ENCODE peak calls at places on chromosomes 3 and 15, in ten cellular contexts. Y is effector memory CD8-positive, alpha-beta T cell; T is activated T-cell treated with anti-CD3 and anti-CD28 coated beads for 4 hours; D is activated T-helper 9 cell treated with anti-CD3 and anti-CD28 coated beads, Interleukin-2, amount 50 U/mL, for 16 hours; J is thoracic aorta; R is anterior cingulate cortex; O is A172; H is MG63; Z is PC-9; M is NCI-H1092. X is an unnamed sample.

GRCh38 chr3:64084640-64085039 is 61.3 kb upstream of the PSMD6 start:
- DNase-seq in Z (peak), R (no peak), O (peak), M (no peak), D (no peak), T (no peak), H (peak), J (no peak), Y (no peak), X (no peak)

GRCh38 chr3:4271834-4272233 is 31.3 kb upstream of the SETMAR start:
- DNase-seq in H (no peak), D (no peak), M (no peak), O (peak), J (no peak), Y (no peak), Z (no peak), T (no peak), R (no peak), X (peak)

GRCh38 chr15:30990036-30990435 is 1.4 kb downstream of the MTMR10 start:
- DNase-seq in H (no peak), J (no peak), Z (no peak), R (no peak), T (no peak), M (no peak), D (no peak), O (no peak), Y (no peak), X (no peak)

GRCh38 chr3:126668450-126669401 is 13.8 kb upstream of the TXNRD3 start:
- DNase-seq in H (no peak), O (no peak), J (no peak), Z (no peak), R (no peak), M (no peak), Y (no peak), T (no peak), D (no peak), X (no peak)

GRCh38 chr3:120064641-120065040 is 29.6 kb downstream of the GSK3B start:
- DNase-seq in Y (no peak), M (no peak), T (no peak), Z (no peak), D (no peak), J (no peak), R (no peak), O (no peak), H (no peak), X (no peak)

GRCh38 chr15:35014265-35014664 is 26.2 kb upstream of the ZNF770 start:
- DNase-seq in D (no peak), M (no peak), O (no peak), Z (no peak), J (no peak), H (no peak), T (no peak), R (no peak), Y (no peak), X (no peak)

GRCh38 chr15:96720251-96720650 is 389.8 kb downstream of the NR2F2 start:
- DNase-seq in J (no peak), M (no peak), D (no peak), R (no peak), O (no peak), Z (no peak), T (no peak), H (no peak), Y (no peak), X (no peak)

GRCh38 chr3:138439646-138440045 is 5.2 kb downstream of the ESYT3 start:
- DNase-seq in H (no peak), M (no peak), D (no peak), O (no peak), Y (no peak), T (no peak), R (no peak), Z (no peak), J (no peak), X (no peak)

GRCh38 chr3:60250210-60250609 is 1001.0 kb downstream of the FHIT start:
- DNase-seq in T (no peak), M (no peak), D (no peak), Z (no peak), R (no peak), O (no peak), J (no peak), H (no peak), Y (no peak), X (no peak)

GRCh38 chr3:183252108-183252782 is 808 bp upstream of the B3GNT5 start:
- DNase-seq in O (no peak), D (no peak), M (no peak), Z (no peak), T (no peak), R (no peak), Y (no peak), H (no peak), J (no peak), X (no peak)

GRCh38 chr3:138833908-138834358 is 795 bp downstream of the PIK3CB start:
- DNase-seq in R (no peak), O (no peak), H (peak), Y (peak), T (peak), D (no peak), M (no peak), Z (no peak), J (no peak), X (peak)

GRCh38 chr3:31755911-31756658 is 223.4 kb downstream of the STT3B start:
- DNase-seq in J (no peak), O (no peak), D (no peak), M (no peak), Z (no peak), H (no peak), T (no peak), R (no peak), Y (no peak), X (no peak)

GRCh38 chr3:138511990-138512389 is 77.6 kb downstream of the ESYT3 start:
- DNase-seq in H (no peak), J (no peak), Z (no peak), M (no peak), Y (no peak), O (no peak), R (no peak), D (no peak), T (no peak), X (no peak)

GRCh38 chr3:17894434-17895060 is 152.1 kb upstream of the TBC1D5 start:
- DNase-seq in Z (peak), H (peak), J (no peak), D (no peak), R (no peak), M (no peak), T (no peak), Y (no peak), O (peak), X (no peak)

GRCh38 chr15:40345225-40345866 is 4.6 kb upstream of the CCDC9B start:
- DNase-seq in T (no peak), Y (no peak), R (no peak), M (no peak), H (no peak), O (no peak), D (no peak), Z (no peak), J (no peak), X (no peak)

GRCh38 chr3:58531555-58531954 is 5.4 kb downstream of the ACOX2 start:
- DNase-seq in R (no peak), J (no peak), H (no peak), M (no peak), T (no peak), Z (no peak), O (no peak), Y (no peak), D (no peak), X (no peak)

GRCh38 chr15:65580287-65580686 is 30.6 kb downstream of the INTS14 start:
- DNase-seq in Z (no peak), J (no peak), T (no peak), D (no peak), M (no peak), O (peak), H (peak), R (no peak), Y (no peak), X (no peak)

GRCh38 chr3:12750223-12750622 is 8.8 kb downstream of the TMEM40 start:
- DNase-seq in D (no peak), Z (peak), Y (no peak), O (peak), J (no peak), R (no peak), H (peak), M (no peak), T (no peak), X (peak)

GRCh38 chr3:50241163-50241562 is 5.2 kb downstream of the GNAI2 start:
- DNase-seq in M (no peak), Y (no peak), T (no peak), J (no peak), H (no peak), Z (no peak), O (no peak), R (no peak), D (no peak), X (no peak)

GRCh38 chr3:122030381-122031122 is 8.5 kb upstream of the ILDR1 start:
- DNase-seq in Z (no peak), J (no peak), D (no peak), R (no peak), T (no peak), Y (no peak), M (no peak), H (peak), O (peak), X (no peak)

GRCh38 chr3:152879790-152880174 is 44.9 kb downstream of the P2RY1 start:
- DNase-seq in M (no peak), J (no peak), D (no peak), R (no peak), Z (no peak), Y (no peak), O (no peak), H (no peak), T (no peak), X (no peak)

GRCh38 chr3:57006048-57006709 is 54.3 kb upstream of the SPATA12 start:
- DNase-seq in Z (peak), T (no peak), H (no peak), O (no peak), J (no peak), D (no peak), M (peak), R (no peak), Y (no peak), X (no peak)

GRCh38 chr3:190883973-190884832 is 21.7 kb upstream of the GMNC start:
- DNase-seq in Y (no peak), M (peak), O (peak), Z (peak), T (no peak), J (no peak), D (no peak), H (peak), R (peak), X (peak)

GRCh38 chr3:102124301-102125158 is 275.2 kb downstream of the NFKBIZ start:
- DNase-seq in R (no peak), T (no peak), Z (no peak), D (no peak), J (no peak), O (no peak), H (no peak), M (no peak), Y (no peak), X (no peak)

GRCh38 chr3:16528581-16528993 is 15.1 kb upstream of the RFTN1 start:
- DNase-seq in O (no peak), Y (no peak), Z (no peak), J (no peak), M (no peak), T (no peak), R (no peak), H (no peak), D (no peak), X (no peak)

GRCh38 chr3:127090218-127091160 is 102.4 kb upstream of the PRR23E start:
- DNase-seq in Z (no peak), O (no peak), R (no peak), H (no peak), D (no peak), M (no peak), Y (no peak), T (no peak), J (no peak), X (no peak)

GRCh38 chr3:40951636-40952035 is 247.7 kb upstream of the CTNNB1 start:
- DNase-seq in Y (no peak), M (no peak), O (peak), J (no peak), D (no peak), H (no peak), T (no peak), R (no peak), Z (no peak), X (no peak)

GRCh38 chr3:106333911-106334618 is 465.3 kb upstream of the CBLB start:
- DNase-seq in O (peak), Z (peak), H (no peak), D (peak), R (no peak), T (peak), M (no peak), J (no peak), Y (peak), X (no peak)

GRCh38 chr3:196643761-196644160 is 4.3 kb downstream of the NRROS start:
- DNase-seq in H (no peak), D (no peak), T (no peak), J (no peak), Z (no peak), M (no peak), R (no peak), O (no peak), Y (no peak), X (no peak)

GRCh38 chr3:122533931-122534334 is 19.2 kb upstream of the KPNA1 start:
- DNase-seq in M (no peak), O (peak), J (no peak), Y (no peak), T (no peak), R (no peak), Z (peak), D (no peak), H (peak), X (no peak)

GRCh38 chr3:58608648-58609047 is 31.5 kb upstream of the FAM107A start:
- DNase-seq in H (peak), D (no peak), O (peak), Z (peak), Y (no peak), R (peak), T (no peak), M (peak), J (no peak), X (no peak)

GRCh38 chr15:63985221-63986184 is 60.8 kb downstream of the DAPK2 start:
- DNase-seq in J (peak), D (no peak), Z (no peak), T (no peak), Y (no peak), R (no peak), H (peak), M (peak), O (no peak), X (no peak)

GRCh38 chr15:61281328-61281727 is 52.2 kb upstream of the RORA start:
- DNase-seq in H (no peak), J (no peak), R (no peak), O (no peak), M (no peak), Y (no peak), T (no peak), D (no peak), Z (no peak), X (no peak)

GRCh38 chr3:140276698-140277097 is 341.7 kb downstream of the CLSTN2 start:
- DNase-seq in H (peak), O (peak), M (no peak), Z (peak), D (no peak), T (no peak), J (no peak), Y (no peak), R (no peak), X (no peak)

GRCh38 chr3:150409527-150410310 is 1.6 kb downstream of the TSC22D2 start:
- DNase-seq in J (peak), H (peak), T (peak), M (peak), D (peak), Z (peak), Y (peak), R (peak), O (peak), X (peak)

GRCh38 chr3:125212509-125213372 is at the start of gene SLC12A8:
- DNase-seq in Y (no peak), D (no peak), Z (peak), T (no peak), J (no peak), M (no peak), O (no peak), H (no peak), R (no peak), X (no peak)

X was measured in frontal cortex.